ENCODE peak calls at places on chromosomes 3 and 15, in seven cellular contexts. A is H1, Z is HCT116, O is HepG2, P is K562, D is SK-N-SH, K is GM12878. F is an unnamed sample.

GRCh38 chr15:61038387-61038786 is 190.7 kb downstream of the RORA start:
- DNase-seq in A (no peak), O (no peak), P (no peak), Z (no peak), D (peak), K (no peak), F (peak)

GRCh38 chr3:157040456-157040855 is 119.5 kb downstream of the CCNL1 start:
- DNase-seq in P (no peak), D (no peak), A (no peak), O (no peak), K (no peak), Z (no peak), F (no peak)

GRCh38 chr3:184334470-184335158 is 2.8 kb upstream of the FAM131A start:
- DNase-seq in A (no peak), P (peak), D (no peak), K (no peak), O (no peak), Z (no peak), F (peak)

GRCh38 chr3:132255041-132255745 is 62.0 kb upstream of the ACP3 start:
- DNase-seq in P (no peak), A (no peak), D (no peak), O (no peak), Z (no peak), K (no peak), F (peak)

GRCh38 chr3:41681479-41681878 is 280.4 kb downstream of the ULK4 start:
- DNase-seq in A (no peak), P (no peak), D (no peak), O (peak), Z (no peak), K (no peak), F (no peak)

GRCh38 chr15:73781038-73781925 is 28.1 kb upstream of the INSYN1 start:
- DNase-seq in P (peak), A (peak), O (no peak), D (no peak), Z (no peak), K (no peak), F (no peak)

GRCh38 chr3:65627102-65627501 is 411.6 kb downstream of the MAGI1 start:
- DNase-seq in D (no peak), Z (no peak), K (no peak), P (no peak), A (no peak), O (no peak), F (no peak)

GRCh38 chr3:192921793-192922192 is 4.1 kb upstream of the MB21D2 start:
- DNase-seq in P (no peak), O (no peak), K (no peak), A (no peak), Z (no peak), D (no peak), F (no peak)

GRCh38 chr15:95875141-95875643 is 455.3 kb upstream of the NR2F2 start:
- DNase-seq in A (no peak), O (peak), K (no peak), Z (no peak), P (no peak), D (no peak), F (no peak)

GRCh38 chr3:161939919-161940693 is 443.5 kb downstream of the OTOL1 start:
- DNase-seq in D (no peak), A (no peak), K (no peak), O (no peak), Z (no peak), P (no peak), F (no peak)

GRCh38 chr3:43022111-43022510 is 43.0 kb downstream of the GASK1A start:
- DNase-seq in A (no peak), D (no peak), K (no peak), Z (no peak), P (no peak), O (no peak), F (no peak)

GRCh38 chr15:85412956-85413854 is 32.8 kb downstream of the AKAP13 start:
- DNase-seq in D (peak), K (peak), Z (peak), P (no peak), O (peak), A (no peak), F (peak)

GRCh38 chr3:126883241-126883640 is 99.7 kb upstream of the PLXNA1 start:
- DNase-seq in A (no peak), D (no peak), Z (no peak), P (no peak), O (no peak), K (no peak), F (no peak)

GRCh38 chr15:32743411-32744145 is 25.8 kb downstream of the GREM1 start:
- DNase-seq in Z (no peak), O (no peak), P (no peak), D (no peak), A (no peak), K (no peak), F (no peak)

GRCh38 chr3:28317438-28318022 is 31.0 kb upstream of the ZCWPW2 start:
- DNase-seq in P (peak), O (peak), Z (peak), A (no peak), K (no peak), D (peak), F (peak)

GRCh38 chr15:81373996-81374395 is at the start of gene TMC3:
- DNase-seq in Z (no peak), D (no peak), P (no peak), A (no peak), O (no peak), K (no peak), F (no peak)

GRCh38 chr15:39801641-39802309 is 19.1 kb upstream of the FSIP1 start:
- DNase-seq in D (no peak), A (no peak), K (no peak), P (peak), O (peak), Z (peak), F (peak)

GRCh38 chr3:13526626-13526949 is 22.3 kb upstream of the FBLN2 start:
- DNase-seq in P (no peak), D (no peak), O (no peak), A (no peak), K (no peak), Z (no peak), F (no peak)

GRCh38 chr3:50008931-50009330 is 69.0 kb downstream of the RBM6 start:
- DNase-seq in A (no peak), D (no peak), Z (no peak), P (no peak), O (no peak), K (no peak), F (no peak)

GRCh38 chr3:111762535-111762934 is 96.5 kb upstream of the PHLDB2 start:
- DNase-seq in Z (no peak), P (no peak), O (no peak), K (no peak), A (no peak), D (no peak), F (no peak)

GRCh38 chr3:129022114-129022994 is 21.2 kb downstream of the EFCC1 start:
- DNase-seq in O (no peak), D (peak), A (no peak), K (no peak), P (peak), Z (no peak), F (no peak)

GRCh38 chr3:128236667-128237066 is 83.4 kb downstream of the EEFSEC start:
- DNase-seq in K (no peak), O (peak), D (peak), A (peak), P (no peak), Z (no peak), F (no peak)

GRCh38 chr15:75121547-75121946 is 80.1 kb upstream of the C15orf39 start:
- DNase-seq in O (no peak), P (no peak), Z (no peak), D (no peak), A (no peak), K (no peak), F (no peak)

GRCh38 chr3:117553461-117553860 is 843.9 kb downstream of the TUSC7 start:
- DNase-seq in Z (no peak), D (no peak), A (no peak), P (no peak), O (no peak), K (peak), F (no peak)

GRCh38 chr15:88606437-88606794 is 14.7 kb upstream of the AEN start:
- DNase-seq in Z (no peak), A (no peak), K (no peak), D (no peak), P (no peak), O (no peak), F (no peak)

GRCh38 chr3:39166932-39167532 is 13.6 kb upstream of the CSRNP1 start:
- DNase-seq in O (no peak), Z (no peak), A (no peak), D (no peak), P (no peak), K (no peak), F (no peak)

GRCh38 chr3:67154429-67154828 is 156.3 kb downstream of the KBTBD8 start:
- DNase-seq in P (no peak), K (no peak), D (no peak), Z (no peak), O (peak), A (peak), F (no peak)

GRCh38 chr15:77818484-77819270 is 186.0 kb upstream of the LINGO1 start:
- DNase-seq in P (no peak), A (peak), Z (no peak), D (no peak), O (no peak), K (no peak), F (no peak)

GRCh38 chr3:13209334-13209733 is 136.1 kb upstream of the IQSEC1 start:
- DNase-seq in K (no peak), O (no peak), Z (no peak), P (no peak), D (no peak), A (no peak), F (no peak)

GRCh38 chr3:127799476-127800222 is 22.7 kb downstream of the MGLL start:
- DNase-seq in A (no peak), D (no peak), Z (peak), K (no peak), P (no peak), O (no peak), F (no peak)

GRCh38 chr3:28495301-28495700 is 146.7 kb upstream of the AZI2 start:
- DNase-seq in A (no peak), D (no peak), P (no peak), Z (no peak), K (no peak), O (no peak), F (no peak)

GRCh38 chr3:167203062-167203461 is 177.0 kb downstream of the ZBBX start:
- DNase-seq in Z (no peak), A (no peak), O (no peak), D (no peak), K (no peak), P (no peak), F (no peak)

GRCh38 chr3:46955801-46956259 is 20.7 kb downstream of the CCDC12 start:
- DNase-seq in P (no peak), Z (no peak), K (no peak), O (no peak), A (no peak), D (peak), F (no peak)

GRCh38 chr3:159252772-159253384 is 451.0 kb downstream of the MFSD1 start:
- DNase-seq in K (peak), D (peak), P (peak), A (no peak), O (peak), Z (peak), F (peak)

GRCh38 chr15:70559223-70559823 is 204.0 kb downstream of the UACA start:
- DNase-seq in O (no peak), K (no peak), Z (no peak), P (no peak), D (peak), A (no peak), F (no peak)

GRCh38 chr3:108127301-108127988 is 36.6 kb upstream of the CD47 start:
- DNase-seq in Z (no peak), K (peak), D (no peak), A (no peak), P (no peak), O (no peak), F (no peak)

GRCh38 chr3:194328080-194328571 is 23.0 kb downstream of the CPN2 start:
- DNase-seq in P (peak), O (no peak), A (no peak), K (no peak), Z (no peak), D (peak), F (peak)

DNA sequence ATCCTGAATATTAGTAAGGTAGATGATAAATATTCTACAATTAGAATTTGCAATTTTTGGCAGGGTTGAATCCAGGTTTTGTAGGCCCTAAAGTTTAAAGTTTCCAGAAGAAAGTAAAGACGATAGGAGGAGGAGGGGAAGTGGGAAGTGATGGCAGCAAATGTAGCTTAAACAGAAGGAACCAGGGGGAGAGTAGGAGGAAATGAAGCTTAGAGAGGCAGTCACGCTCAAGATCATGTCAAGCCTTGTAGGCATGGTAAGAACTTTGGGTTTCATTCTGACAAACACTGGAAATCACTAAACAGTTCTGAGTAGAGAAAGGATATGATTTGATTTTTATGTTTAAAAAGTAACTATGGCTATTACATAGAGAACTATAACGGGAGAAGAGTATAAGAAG is 63.9 kb downstream of the NR2E3 start:
- DNase-seq in K (peak), A (no peak), D (no peak), P (no peak), O (no peak), Z (no peak), F (no peak)
- TF ChIP-seq JUND in K (no peak), A (no peak), D (no peak), P (no peak), O (no peak), Z (no peak), F (no peak)

GRCh38 chr3:57827757-57828156 is 71.6 kb downstream of the SLMAP start:
- DNase-seq in D (no peak), Z (no peak), O (no peak), A (no peak), P (no peak), K (no peak), F (no peak)

GRCh38 chr3:57826952-57827723 is 71.0 kb downstream of the SLMAP start:
- DNase-seq in Z (no peak), P (no peak), D (no peak), O (peak), K (no peak), A (no peak), F (no peak)

GRCh38 chr3:57825116-57825515 is 69.0 kb downstream of the SLMAP start:
- DNase-seq in K (no peak), P (no peak), D (no peak), O (no peak), A (no peak), Z (no peak), F (no peak)

GRCh38 chr3:57822686-57823085 is 66.6 kb downstream of the SLMAP start:
- DNase-seq in D (no peak), P (no peak), Z (no peak), K (no peak), A (no peak), O (no peak), F (no peak)

DNA sequence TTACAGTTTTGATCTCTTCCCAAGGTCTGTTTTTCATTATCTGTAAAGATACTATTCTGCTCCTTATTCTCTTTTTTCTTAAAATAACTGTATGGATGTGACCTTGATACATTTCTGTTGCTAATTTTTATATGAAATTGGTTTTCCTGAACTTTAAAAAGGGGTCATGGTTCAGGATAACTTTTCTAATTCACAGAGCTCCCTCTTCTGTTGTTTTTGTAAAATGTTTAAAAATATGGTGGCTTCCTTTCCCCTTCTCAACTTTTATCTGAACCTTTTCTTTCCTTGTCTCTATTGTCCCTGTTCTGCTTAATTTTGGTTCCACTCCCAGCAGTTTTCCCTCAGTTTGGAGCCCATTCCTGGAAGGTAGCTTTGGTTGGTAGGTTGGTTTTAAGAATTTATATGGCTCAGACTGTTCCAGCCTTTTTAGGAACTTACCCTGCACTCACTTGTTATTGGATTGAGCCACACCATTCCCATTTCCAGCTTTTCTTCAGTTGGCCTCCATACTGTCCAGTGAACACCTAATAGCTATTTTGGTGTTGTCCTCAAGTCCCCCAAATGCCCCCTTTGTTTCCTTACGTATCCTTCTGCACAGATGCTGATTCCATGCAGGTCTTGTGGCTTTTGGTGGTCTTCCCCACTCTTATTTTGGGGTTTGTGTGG is 70.3 kb downstream of the SLMAP start:
- DNase-seq in P (no peak), O (no peak), Z (no peak), D (no peak), K (no peak), A (no peak), F (no peak)
- TF ChIP-seq JUND in P (no peak), O (no peak), Z (no peak), D (no peak), K (no peak), A (no peak), F (no peak)

GRCh38 chr3:72485649-72486048 is 362.6 kb downstream of the SHQ1 start:
- DNase-seq in K (no peak), A (no peak), P (no peak), D (no peak), Z (no peak), O (no peak), F (no peak)

GRCh38 chr3:72483554-72484104 is 364.6 kb downstream of the SHQ1 start:
- DNase-seq in O (no peak), P (no peak), A (no peak), D (no peak), K (no peak), Z (no peak), F (no peak)

GRCh38 chr3:72481542-72481941 is 366.7 kb downstream of the SHQ1 start:
- DNase-seq in D (no peak), P (no peak), A (no peak), K (no peak), Z (no peak), O (no peak), F (no peak)

GRCh38 chr3:72480366-72480765 is 367.9 kb downstream of the SHQ1 start:
- DNase-seq in D (no peak), O (no peak), Z (no peak), K (no peak), A (no peak), P (no peak), F (no peak)

GRCh38 chr3:72482589-72483249 is 365.5 kb downstream of the SHQ1 start:
- DNase-seq in D (no peak), A (no peak), Z (no peak), O (no peak), P (peak), K (peak), F (no peak)
- TF ChIP-seq JUND in D (no peak), A (no peak), Z (peak), O (no peak), P (no peak), K (no peak), F (no peak)

DNA sequence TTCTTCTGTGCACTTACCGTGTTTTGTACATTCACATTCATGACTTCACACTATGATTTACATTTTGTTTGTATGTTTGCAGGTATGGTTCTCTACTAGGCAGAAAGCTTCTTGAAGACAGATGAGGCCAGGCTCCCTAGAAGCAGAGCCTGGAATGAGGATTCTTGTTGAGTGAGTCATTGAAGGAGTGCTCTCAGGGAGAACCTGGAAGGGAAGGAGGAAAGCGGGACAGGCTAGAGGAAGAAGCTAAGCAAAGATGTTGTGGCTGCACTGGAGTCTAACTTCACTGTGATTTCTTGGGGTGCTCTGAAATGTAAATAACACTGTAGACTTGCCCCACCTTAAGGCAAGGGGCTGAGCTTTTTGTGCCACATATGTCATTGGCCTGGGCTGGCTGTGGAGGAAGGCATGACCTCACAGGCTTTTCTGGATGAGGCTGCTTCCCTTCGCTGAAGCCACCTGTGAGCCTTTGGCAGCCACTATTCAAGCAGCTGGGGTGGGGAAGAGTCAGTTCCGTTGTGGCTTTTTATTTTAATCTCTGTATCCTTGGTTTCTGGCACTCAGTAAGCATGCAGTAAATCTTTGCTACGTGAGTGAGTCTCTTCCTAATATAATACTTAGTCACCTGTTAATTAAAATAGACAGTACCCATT is 307.3 kb downstream of the SV2B start:
- DNase-seq in K (no peak), O (no peak), D (no peak), P (no peak), A (no peak), Z (no peak), F (peak)
- TF ChIP-seq JUND in K (no peak), O (no peak), D (peak), P (no peak), A (peak), Z (no peak), F (no peak)

DNA sequence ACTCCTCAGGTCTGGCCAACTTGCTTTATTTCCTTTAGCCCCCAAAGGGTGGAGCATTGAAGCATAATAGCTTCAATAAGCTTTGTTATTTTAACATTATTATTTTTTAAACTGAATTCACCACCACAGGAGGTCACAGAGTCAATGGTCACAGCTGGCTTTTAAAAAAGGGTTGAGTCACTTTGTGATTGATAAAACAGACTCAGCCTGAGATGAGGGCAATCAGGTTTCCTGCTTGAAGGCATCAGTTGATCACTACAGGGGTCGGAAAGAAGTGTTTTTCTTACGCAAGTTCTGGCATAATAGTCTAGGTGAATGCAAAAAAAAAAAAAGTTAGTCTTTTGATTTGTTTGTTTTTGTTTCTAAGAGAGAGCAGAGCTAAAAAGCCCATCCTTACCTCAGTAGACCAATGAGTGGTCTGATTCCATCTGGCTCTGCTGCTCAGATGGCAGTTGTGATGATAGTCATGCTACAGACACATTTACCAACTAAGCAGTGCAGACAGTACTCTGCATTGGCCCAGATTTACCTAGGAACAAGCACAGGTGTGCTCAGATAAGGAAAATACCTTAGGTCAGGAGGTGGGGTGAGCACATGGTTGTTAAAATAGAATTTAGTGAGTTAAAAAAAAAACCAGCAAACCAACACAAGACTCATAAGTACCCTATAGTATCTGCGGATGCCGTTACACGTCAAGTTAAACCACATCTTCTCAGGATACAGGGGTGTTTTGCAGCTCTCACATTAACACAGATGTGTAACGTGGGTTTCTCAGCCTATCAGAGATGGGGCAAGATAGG is 22.6 kb downstream of the ZNF80 start:
- DNase-seq in Z (no peak), O (no peak), K (no peak), D (no peak), A (no peak), P (no peak), F (no peak)
- TF ChIP-seq JUND in Z (no peak), O (no peak), K (no peak), D (no peak), A (peak), P (no peak), F (no peak)

GRCh38 chr15:55344206-55344605 is 25.2 kb downstream of the PIGB start:
- DNase-seq in K (no peak), A (no peak), Z (no peak), D (no peak), O (no peak), P (no peak), F (no peak)
- TF ChIP-seq JUND in K (no peak), A (no peak), Z (no peak), D (no peak), O (no peak), P (no peak), F (no peak)